ENCODE peak calls at places on chromosomes 11 and 22, in five cellular contexts. One of them, this sample, is unnamed.

GRCh38 chr11:95092549-95093324 is 3.1 kb downstream of the ENDOD1 start:
- DNase-seq in substantia nigra: no peak
- DNase-seq in fibroblast of villous mesenchyme: peak
- DNase-seq in mammary epithelial cell: peak
- DNase-seq in CD4-positive, alpha-beta T cell: peak
- DNase-seq in this sample: peak

GRCh38 chr11:16820324-16821092 is 82.1 kb downstream of the C11orf58 start:
- DNase-seq in fibroblast of villous mesenchyme: peak
- DNase-seq in mammary epithelial cell: peak
- DNase-seq in CD4-positive, alpha-beta T cell: peak
- DNase-seq in substantia nigra: peak
- DNase-seq in this sample: peak

GRCh38 chr22:43159484-43160178 is 8.3 kb downstream of the TSPO start:
- DNase-seq in substantia nigra: no peak
- DNase-seq in CD4-positive, alpha-beta T cell: no peak
- DNase-seq in mammary epithelial cell: no peak
- DNase-seq in fibroblast of villous mesenchyme: no peak
- DNase-seq in this sample: no peak

GRCh38 chr11:60305906-60306619 is 21.0 kb upstream of the MS4A6E start:
- DNase-seq in mammary epithelial cell: peak
- DNase-seq in CD4-positive, alpha-beta T cell: no peak
- DNase-seq in substantia nigra: no peak
- DNase-seq in fibroblast of villous mesenchyme: peak
- DNase-seq in this sample: no peak

GRCh38 chr11:111045874-111046273 is 199.7 kb upstream of the POU2AF2 start:
- DNase-seq in fibroblast of villous mesenchyme: no peak
- DNase-seq in substantia nigra: no peak
- DNase-seq in CD4-positive, alpha-beta T cell: no peak
- DNase-seq in mammary epithelial cell: no peak
- DNase-seq in this sample: no peak

GRCh38 chr22:36339171-36340065 is 48.3 kb downstream of the MYH9 start:
- DNase-seq in mammary epithelial cell: peak
- DNase-seq in substantia nigra: no peak
- DNase-seq in fibroblast of villous mesenchyme: peak
- DNase-seq in CD4-positive, alpha-beta T cell: no peak
- DNase-seq in this sample: peak

GRCh38 chr11:47399860-47400812 is 8.3 kb upstream of the SLC39A13 start:
- DNase-seq in substantia nigra: no peak
- DNase-seq in mammary epithelial cell: no peak
- DNase-seq in CD4-positive, alpha-beta T cell: peak
- DNase-seq in fibroblast of villous mesenchyme: no peak
- DNase-seq in this sample: no peak

GRCh38 chr22:48953103-48953720 is 874.5 kb downstream of the BRD1 start:
- DNase-seq in CD4-positive, alpha-beta T cell: no peak
- DNase-seq in fibroblast of villous mesenchyme: no peak
- DNase-seq in mammary epithelial cell: no peak
- DNase-seq in substantia nigra: no peak
- DNase-seq in this sample: no peak

GRCh38 chr11:34758262-34758661 is 137.4 kb downstream of the EHF start:
- DNase-seq in CD4-positive, alpha-beta T cell: no peak
- DNase-seq in substantia nigra: no peak
- DNase-seq in mammary epithelial cell: no peak
- DNase-seq in fibroblast of villous mesenchyme: peak
- DNase-seq in this sample: no peak

GRCh38 chr11:59182457-59183151 is 10.7 kb downstream of the DTX4 start:
- DNase-seq in fibroblast of villous mesenchyme: no peak
- DNase-seq in CD4-positive, alpha-beta T cell: peak
- DNase-seq in substantia nigra: no peak
- DNase-seq in mammary epithelial cell: peak
- DNase-seq in this sample: no peak

GRCh38 chr11:59818572-59818971 is 8.0 kb upstream of the MRPL16 start:
- DNase-seq in substantia nigra: no peak
- DNase-seq in mammary epithelial cell: no peak
- DNase-seq in CD4-positive, alpha-beta T cell: no peak
- DNase-seq in fibroblast of villous mesenchyme: no peak
- DNase-seq in this sample: no peak

GRCh38 chr22:26691377-26691716 is 34.0 kb downstream of the MIAT start:
- DNase-seq in fibroblast of villous mesenchyme: no peak
- DNase-seq in substantia nigra: no peak
- DNase-seq in mammary epithelial cell: no peak
- DNase-seq in CD4-positive, alpha-beta T cell: no peak
- DNase-seq in this sample: no peak

GRCh38 chr11:134025086-134025437 is 43.8 kb upstream of the JAM3 start:
- DNase-seq in CD4-positive, alpha-beta T cell: no peak
- DNase-seq in substantia nigra: peak
- DNase-seq in fibroblast of villous mesenchyme: no peak
- DNase-seq in mammary epithelial cell: no peak
- DNase-seq in this sample: no peak

GRCh38 chr11:18792066-18792591 is 531 bp upstream of the PTPN5 start:
- DNase-seq in CD4-positive, alpha-beta T cell: no peak
- DNase-seq in fibroblast of villous mesenchyme: no peak
- DNase-seq in substantia nigra: no peak
- DNase-seq in mammary epithelial cell: peak
- DNase-seq in this sample: no peak

GRCh38 chr11:37422511-37422910 is 824.5 kb upstream of the RAG2 start:
- DNase-seq in CD4-positive, alpha-beta T cell: no peak
- DNase-seq in substantia nigra: no peak
- DNase-seq in mammary epithelial cell: peak
- DNase-seq in fibroblast of villous mesenchyme: no peak
- DNase-seq in this sample: no peak

This sample was measured in GM04503.